ENCODE peak calls at places on chromosome 13, in ten cellular contexts. One of them, this sample, is unnamed.
A peak's percentile ranks its signal among the peaks of the same experiment; 100 is the strongest.

GRCh38 chr13:46817838-46818476 is 21.0 kb upstream of the ESD start:
- DNase-seq in NCI-H510A: no peak
- DNase-seq in stimulated activated CD4-positive, alpha-beta T cell treated with anti-CD3 and anti-CD28 coated beads, Interleukin-2, amount 100 ng/mL, for 48 hours: no peak
- DNase-seq in iPS-NIHi11: no peak
- DNase-seq in foreskin fibroblast: no peak
- DNase-seq in PC-9: no peak
- DNase-seq in sciatic nerve: no peak
- DNase-seq in GM23248: no peak
- DNase-seq in IMR-90: no peak
- DNase-seq in T follicular helper cell: no peak
- DNase-seq in this sample: no peak

GRCh38 chr13:69545500-69546025 is 562.1 kb upstream of the ATXN8OS start:
- DNase-seq in NCI-H510A: no peak
- DNase-seq in stimulated activated CD4-positive, alpha-beta T cell treated with anti-CD3 and anti-CD28 coated beads, Interleukin-2, amount 100 ng/mL, for 48 hours: no peak
- DNase-seq in iPS-NIHi11: no peak
- DNase-seq in foreskin fibroblast: no peak
- DNase-seq in PC-9: no peak
- DNase-seq in sciatic nerve: no peak
- DNase-seq in GM23248: no peak
- DNase-seq in IMR-90: no peak
- DNase-seq in T follicular helper cell: no peak
- DNase-seq in this sample: no peak

GRCh38 chr13:26837102-26837501 is 76.5 kb upstream of the GPR12 start:
- DNase-seq in NCI-H510A: no peak
- DNase-seq in stimulated activated CD4-positive, alpha-beta T cell treated with anti-CD3 and anti-CD28 coated beads, Interleukin-2, amount 100 ng/mL, for 48 hours: no peak
- DNase-seq in iPS-NIHi11: no peak
- DNase-seq in foreskin fibroblast: no peak
- DNase-seq in PC-9: no peak
- DNase-seq in sciatic nerve: no peak
- DNase-seq in GM23248: no peak
- DNase-seq in IMR-90: no peak
- DNase-seq in T follicular helper cell: no peak
- DNase-seq in this sample: no peak

GRCh38 chr13:66635526-66635925 is 594.6 kb downstream of the PCDH9 start:
- DNase-seq in NCI-H510A: no peak
- DNase-seq in stimulated activated CD4-positive, alpha-beta T cell treated with anti-CD3 and anti-CD28 coated beads, Interleukin-2, amount 100 ng/mL, for 48 hours: no peak
- DNase-seq in iPS-NIHi11: no peak
- DNase-seq in foreskin fibroblast: peak; percentile 81
- DNase-seq in PC-9: peak; percentile 51
- DNase-seq in sciatic nerve: no peak
- DNase-seq in GM23248: peak; percentile 0
- DNase-seq in IMR-90: peak; percentile 93
- DNase-seq in T follicular helper cell: no peak
- DNase-seq in this sample: no peak

GRCh38 chr13:36088001-36088400 is 43.2 kb downstream of the DCLK1 start:
- DNase-seq in NCI-H510A: peak; percentile 21
- DNase-seq in stimulated activated CD4-positive, alpha-beta T cell treated with anti-CD3 and anti-CD28 coated beads, Interleukin-2, amount 100 ng/mL, for 48 hours: no peak
- DNase-seq in iPS-NIHi11: no peak
- DNase-seq in foreskin fibroblast: no peak
- DNase-seq in PC-9: peak; percentile 64
- DNase-seq in sciatic nerve: no peak
- DNase-seq in GM23248: no peak
- DNase-seq in IMR-90: no peak
- DNase-seq in T follicular helper cell: no peak
- DNase-seq in this sample: no peak

GRCh38 chr13:79557666-79558065 is 76.7 kb downstream of the NDFIP2 start:
- DNase-seq in NCI-H510A: no peak
- DNase-seq in stimulated activated CD4-positive, alpha-beta T cell treated with anti-CD3 and anti-CD28 coated beads, Interleukin-2, amount 100 ng/mL, for 48 hours: no peak
- DNase-seq in iPS-NIHi11: no peak
- DNase-seq in foreskin fibroblast: no peak
- DNase-seq in PC-9: no peak
- DNase-seq in sciatic nerve: no peak
- DNase-seq in GM23248: no peak
- DNase-seq in IMR-90: no peak
- DNase-seq in T follicular helper cell: no peak
- DNase-seq in this sample: no peak

GRCh38 chr13:53200498-53201453 is 172.2 kb downstream of the OLFM4 start:
- DNase-seq in NCI-H510A: no peak
- DNase-seq in stimulated activated CD4-positive, alpha-beta T cell treated with anti-CD3 and anti-CD28 coated beads, Interleukin-2, amount 100 ng/mL, for 48 hours: peak; percentile 7
- DNase-seq in iPS-NIHi11: peak; percentile 95
- DNase-seq in foreskin fibroblast: peak; percentile 1
- DNase-seq in PC-9: no peak
- DNase-seq in sciatic nerve: peak; percentile 82
- DNase-seq in GM23248: peak; percentile 63
- DNase-seq in IMR-90: peak; percentile 1
- DNase-seq in T follicular helper cell: no peak
- DNase-seq in this sample: no peak

GRCh38 chr13:99182439-99182838 is 18.2 kb upstream of the UBAC2 start:
- DNase-seq in NCI-H510A: no peak
- DNase-seq in stimulated activated CD4-positive, alpha-beta T cell treated with anti-CD3 and anti-CD28 coated beads, Interleukin-2, amount 100 ng/mL, for 48 hours: no peak
- DNase-seq in iPS-NIHi11: no peak
- DNase-seq in foreskin fibroblast: no peak
- DNase-seq in PC-9: no peak
- DNase-seq in sciatic nerve: no peak
- DNase-seq in GM23248: no peak
- DNase-seq in IMR-90: no peak
- DNase-seq in T follicular helper cell: no peak
- DNase-seq in this sample: no peak

GRCh38 chr13:77360032-77360431 is 33.1 kb upstream of the MYCBP2 start:
- DNase-seq in NCI-H510A: no peak
- DNase-seq in stimulated activated CD4-positive, alpha-beta T cell treated with anti-CD3 and anti-CD28 coated beads, Interleukin-2, amount 100 ng/mL, for 48 hours: no peak
- DNase-seq in iPS-NIHi11: no peak
- DNase-seq in foreskin fibroblast: no peak
- DNase-seq in PC-9: no peak
- DNase-seq in sciatic nerve: no peak
- DNase-seq in GM23248: no peak
- DNase-seq in IMR-90: no peak
- DNase-seq in T follicular helper cell: no peak
- DNase-seq in this sample: no peak

GRCh38 chr13:32911506-32911905 is 104.7 kb upstream of the KL start:
- DNase-seq in NCI-H510A: no peak
- DNase-seq in stimulated activated CD4-positive, alpha-beta T cell treated with anti-CD3 and anti-CD28 coated beads, Interleukin-2, amount 100 ng/mL, for 48 hours: no peak
- DNase-seq in iPS-NIHi11: peak; percentile 73
- DNase-seq in foreskin fibroblast: peak; percentile 57
- DNase-seq in PC-9: no peak
- DNase-seq in sciatic nerve: no peak
- DNase-seq in GM23248: peak; percentile 63
- DNase-seq in IMR-90: peak; percentile 57
- DNase-seq in T follicular helper cell: no peak
- DNase-seq in this sample: no peak

GRCh38 chr13:75788494-75788991 is 152.4 kb downstream of the LMO7 start:
- DNase-seq in NCI-H510A: no peak
- DNase-seq in stimulated activated CD4-positive, alpha-beta T cell treated with anti-CD3 and anti-CD28 coated beads, Interleukin-2, amount 100 ng/mL, for 48 hours: no peak
- DNase-seq in iPS-NIHi11: no peak
- DNase-seq in foreskin fibroblast: peak; percentile 95
- DNase-seq in PC-9: peak; percentile 52
- DNase-seq in sciatic nerve: no peak
- DNase-seq in GM23248: peak; percentile 89
- DNase-seq in IMR-90: peak; percentile 96
- DNase-seq in T follicular helper cell: no peak
- DNase-seq in this sample: no peak

GRCh38 chr13:104750377-104750776 is 1684.2 kb upstream of the SLC10A2 start:
- DNase-seq in NCI-H510A: no peak
- DNase-seq in stimulated activated CD4-positive, alpha-beta T cell treated with anti-CD3 and anti-CD28 coated beads, Interleukin-2, amount 100 ng/mL, for 48 hours: no peak
- DNase-seq in iPS-NIHi11: no peak
- DNase-seq in foreskin fibroblast: no peak
- DNase-seq in PC-9: no peak
- DNase-seq in sciatic nerve: no peak
- DNase-seq in GM23248: no peak
- DNase-seq in IMR-90: no peak
- DNase-seq in T follicular helper cell: no peak
- DNase-seq in this sample: no peak

GRCh38 chr13:110536006-110536693 is 25.4 kb downstream of the RAB20 start:
- DNase-seq in NCI-H510A: no peak
- DNase-seq in stimulated activated CD4-positive, alpha-beta T cell treated with anti-CD3 and anti-CD28 coated beads, Interleukin-2, amount 100 ng/mL, for 48 hours: no peak
- DNase-seq in iPS-NIHi11: no peak
- DNase-seq in foreskin fibroblast: no peak
- DNase-seq in PC-9: no peak
- DNase-seq in sciatic nerve: no peak
- DNase-seq in GM23248: no peak
- DNase-seq in IMR-90: no peak
- DNase-seq in T follicular helper cell: no peak
- DNase-seq in this sample: no peak

GRCh38 chr13:39875111-39875510 is 219.6 kb downstream of the COG6 start:
- DNase-seq in NCI-H510A: no peak
- DNase-seq in stimulated activated CD4-positive, alpha-beta T cell treated with anti-CD3 and anti-CD28 coated beads, Interleukin-2, amount 100 ng/mL, for 48 hours: no peak
- DNase-seq in iPS-NIHi11: no peak
- DNase-seq in foreskin fibroblast: peak; percentile 44
- DNase-seq in PC-9: no peak
- DNase-seq in sciatic nerve: no peak
- DNase-seq in GM23248: no peak
- DNase-seq in IMR-90: no peak
- DNase-seq in T follicular helper cell: no peak
- DNase-seq in this sample: no peak

GRCh38 chr13:77740931-77741586 is 43.6 kb downstream of the SLAIN1 start:
- DNase-seq in NCI-H510A: no peak
- DNase-seq in stimulated activated CD4-positive, alpha-beta T cell treated with anti-CD3 and anti-CD28 coated beads, Interleukin-2, amount 100 ng/mL, for 48 hours: no peak
- DNase-seq in iPS-NIHi11: no peak
- DNase-seq in foreskin fibroblast: no peak
- DNase-seq in PC-9: no peak
- DNase-seq in sciatic nerve: no peak
- DNase-seq in GM23248: no peak
- DNase-seq in IMR-90: no peak
- DNase-seq in T follicular helper cell: no peak
- DNase-seq in this sample: no peak

GRCh38 chr13:99859178-99860177 is 112.1 kb downstream of the ZIC5 start:
- DNase-seq in NCI-H510A: no peak
- DNase-seq in stimulated activated CD4-positive, alpha-beta T cell treated with anti-CD3 and anti-CD28 coated beads, Interleukin-2, amount 100 ng/mL, for 48 hours: peak; percentile 67
- DNase-seq in iPS-NIHi11: no peak
- DNase-seq in foreskin fibroblast: no peak
- DNase-seq in PC-9: no peak
- DNase-seq in sciatic nerve: no peak
- DNase-seq in GM23248: no peak
- DNase-seq in IMR-90: no peak
- DNase-seq in T follicular helper cell: no peak
- DNase-seq in this sample: no peak

GRCh38 chr13:75985132-75985531 is 349.0 kb downstream of the LMO7 start:
- DNase-seq in NCI-H510A: no peak
- DNase-seq in stimulated activated CD4-positive, alpha-beta T cell treated with anti-CD3 and anti-CD28 coated beads, Interleukin-2, amount 100 ng/mL, for 48 hours: no peak
- DNase-seq in iPS-NIHi11: no peak
- DNase-seq in foreskin fibroblast: no peak
- DNase-seq in PC-9: no peak
- DNase-seq in sciatic nerve: no peak
- DNase-seq in GM23248: no peak
- DNase-seq in IMR-90: no peak
- DNase-seq in T follicular helper cell: no peak
- DNase-seq in this sample: no peak

GRCh38 chr13:24680258-24680920 is at the start of gene ATP12A:
- DNase-seq in NCI-H510A: no peak
- DNase-seq in stimulated activated CD4-positive, alpha-beta T cell treated with anti-CD3 and anti-CD28 coated beads, Interleukin-2, amount 100 ng/mL, for 48 hours: peak; percentile 38
- DNase-seq in iPS-NIHi11: peak; percentile 84
- DNase-seq in foreskin fibroblast: no peak
- DNase-seq in PC-9: no peak
- DNase-seq in sciatic nerve: no peak
- DNase-seq in GM23248: peak; percentile 52
- DNase-seq in IMR-90: no peak
- DNase-seq in T follicular helper cell: peak; percentile 4
- DNase-seq in this sample: no peak

GRCh38 chr13:60990032-60990733 is 425.5 kb downstream of the PCDH20 start:
- DNase-seq in NCI-H510A: no peak
- DNase-seq in stimulated activated CD4-positive, alpha-beta T cell treated with anti-CD3 and anti-CD28 coated beads, Interleukin-2, amount 100 ng/mL, for 48 hours: no peak
- DNase-seq in iPS-NIHi11: peak; percentile 18
- DNase-seq in foreskin fibroblast: no peak
- DNase-seq in PC-9: no peak
- DNase-seq in sciatic nerve: no peak
- DNase-seq in GM23248: no peak
- DNase-seq in IMR-90: no peak
- DNase-seq in T follicular helper cell: no peak
- DNase-seq in this sample: no peak

GRCh38 chr13:48712141-48712540 is 58.4 kb downstream of the CYSLTR2 start:
- DNase-seq in NCI-H510A: no peak
- DNase-seq in stimulated activated CD4-positive, alpha-beta T cell treated with anti-CD3 and anti-CD28 coated beads, Interleukin-2, amount 100 ng/mL, for 48 hours: no peak
- DNase-seq in iPS-NIHi11: no peak
- DNase-seq in foreskin fibroblast: no peak
- DNase-seq in PC-9: no peak
- DNase-seq in sciatic nerve: no peak
- DNase-seq in GM23248: no peak
- DNase-seq in IMR-90: no peak
- DNase-seq in T follicular helper cell: no peak
- DNase-seq in this sample: no peak

GRCh38 chr13:77222909-77223308 is 104.0 kb downstream of the MYCBP2 start:
- DNase-seq in NCI-H510A: no peak
- DNase-seq in stimulated activated CD4-positive, alpha-beta T cell treated with anti-CD3 and anti-CD28 coated beads, Interleukin-2, amount 100 ng/mL, for 48 hours: no peak
- DNase-seq in iPS-NIHi11: no peak
- DNase-seq in foreskin fibroblast: no peak
- DNase-seq in PC-9: no peak
- DNase-seq in sciatic nerve: no peak
- DNase-seq in GM23248: no peak
- DNase-seq in IMR-90: no peak
- DNase-seq in T follicular helper cell: no peak
- DNase-seq in this sample: no peak

GRCh38 chr13:87384099-87384498 is 287.1 kb upstream of the SLITRK5 start:
- DNase-seq in NCI-H510A: no peak
- DNase-seq in stimulated activated CD4-positive, alpha-beta T cell treated with anti-CD3 and anti-CD28 coated beads, Interleukin-2, amount 100 ng/mL, for 48 hours: no peak
- DNase-seq in iPS-NIHi11: no peak
- DNase-seq in foreskin fibroblast: no peak
- DNase-seq in PC-9: no peak
- DNase-seq in sciatic nerve: no peak
- DNase-seq in GM23248: no peak
- DNase-seq in IMR-90: no peak
- DNase-seq in T follicular helper cell: no peak
- DNase-seq in this sample: no peak

This sample was measured in Panc1.